ENCODE peak calls at places on chromosomes 7 and 10, in eight cellular contexts. A, V, I, T, R, J, N and E are unnamed samples.

GRCh38 chr10:93445097-93445960 is 36.8 kb downstream of the MYOF start:
- DNase-seq in A (peak; percentile 98), V (peak; percentile 91), I (peak; percentile 95), T (peak; percentile 53), R (no peak), J (peak; percentile 98), N (peak; percentile 95), E (peak; percentile 94)

GRCh38 chr7:130559184-130559583 is 67.3 kb downstream of the MEST start:
- DNase-seq in A (no peak), V (no peak), I (no peak), T (no peak), R (no peak), J (no peak), N (no peak), E (no peak)

GRCh38 chr10:83801983-83802382 is 337.3 kb upstream of the GHITM start:
- DNase-seq in A (no peak), V (no peak), I (no peak), T (no peak), R (no peak), J (no peak), N (no peak), E (no peak)

GRCh38 chr7:131527462-131527861 is 29.0 kb downstream of the PODXL start:
- DNase-seq in A (no peak), V (no peak), I (no peak), T (no peak), R (no peak), J (no peak), N (no peak), E (no peak)

GRCh38 chr7:45696476-45696875 is 122.3 kb downstream of the ADCY1 start:
- DNase-seq in A (no peak), V (no peak), I (no peak), T (no peak), R (no peak), J (no peak), N (no peak), E (peak; percentile 47)

GRCh38 chr7:37220664-37221063 is 228.0 kb downstream of the ELMO1 start:
- DNase-seq in A (no peak), V (no peak), I (no peak), T (no peak), R (no peak), J (no peak), N (no peak), E (no peak)

GRCh38 chr10:92756233-92757065 is 66.7 kb downstream of the HHEX start:
- DNase-seq in A (peak; percentile 10), V (no peak), I (peak; percentile 7), T (no peak), R (no peak), J (no peak), N (no peak), E (no peak)

GRCh38 chr10:108556176-108556575 is 1367.1 kb downstream of the XPNPEP1 start:
- DNase-seq in A (no peak), V (no peak), I (no peak), T (no peak), R (no peak), J (no peak), N (no peak), E (no peak)

GRCh38 chr10:71769279-71769823 is 4.0 kb downstream of the VSIR start:
- DNase-seq in A (no peak), V (no peak), I (no peak), T (no peak), R (no peak), J (no peak), N (no peak), E (no peak)

GRCh38 chr10:100826983-100827818 is 81.8 kb downstream of the PAX2 start:
- DNase-seq in A (no peak), V (peak; percentile 37), I (peak; percentile 18), T (peak; percentile 16), R (no peak), J (peak; percentile 64), N (peak; percentile 38), E (no peak)

GRCh38 chr7:66307591-66308215 is 102.6 kb downstream of the TPST1 start:
- DNase-seq in A (peak; percentile 86), V (no peak), I (no peak), T (peak; percentile 92), R (no peak), J (peak; percentile 65), N (no peak), E (peak; percentile 66)